ENCODE peak calls at places on chromosomes 7 and 10, in ten cellular contexts. C is NCI-H1694 treated with DMSO at 0.1 percent for 48 hours; Q is Calu3; R is lower lobe of right lung; P is nephron progenitor cell; B is SW 1271; D is heart left ventricle; Z is activated naive CD4-positive, alpha-beta T cell treated with anti-CD3 and anti-CD28 coated beads for 36 hours; J is central memory CD4-positive, alpha-beta T cell; X is HTR-8/SVneo. M is an unnamed sample.

GRCh38 chr10:131086511-131086910 is 225.0 kb downstream of the TCERG1L start:
- DNase-seq in C (no peak), Q (no peak), R (no peak), P (no peak), B (no peak), D (no peak), Z (no peak), J (no peak), X (no peak), M (no peak)

GRCh38 chr10:119447421-119447820 is 95.1 kb downstream of the RGS10 start:
- DNase-seq in C (no peak), Q (no peak), R (no peak), P (no peak), B (no peak), D (peak; percentile 20), Z (no peak), J (no peak), X (no peak), M (no peak)

GRCh38 chr10:23341004-23341403 is 3.6 kb downstream of the C10orf67 start:
- DNase-seq in C (no peak), Q (no peak), R (no peak), P (no peak), B (no peak), D (no peak), Z (peak; percentile 54), J (peak; percentile 28), X (no peak), M (peak; percentile 37)

GRCh38 chr7:8172372-8173354 is 89.3 kb downstream of the ICA1 start:
- DNase-seq in C (no peak), Q (no peak), R (no peak), P (no peak), B (no peak), D (no peak), Z (no peak), J (no peak), X (no peak), M (no peak)

GRCh38 chr7:113086431-113086888 is at the start of gene GPR85:
- DNase-seq in C (peak; percentile 47), Q (peak; percentile 23), R (peak; percentile 68), P (peak; percentile 84), B (no peak), D (peak; percentile 74), Z (peak; percentile 32), J (peak; percentile 21), X (peak; percentile 20), M (peak; percentile 43)

GRCh38 chr7:2932761-2933251 is 88.7 kb upstream of the GNA12 start:
- DNase-seq in C (peak; percentile 88), Q (no peak), R (peak; percentile 35), P (no peak), B (no peak), D (no peak), Z (no peak), J (no peak), X (no peak), M (no peak)

GRCh38 chr7:43274752-43275151 is 162.3 kb downstream of the HECW1 start:
- DNase-seq in C (no peak), Q (no peak), R (no peak), P (no peak), B (no peak), D (no peak), Z (no peak), J (no peak), X (no peak), M (no peak)

GRCh38 chr7:87506243-87507180 is 31.0 kb upstream of the ABCB4 start:
- DNase-seq in C (no peak), Q (no peak), R (no peak), P (no peak), B (peak; percentile 25), D (no peak), Z (no peak), J (no peak), X (no peak), M (no peak)

GRCh38 chr7:119826547-119826946 is 446.4 kb upstream of the KCND2 start:
- DNase-seq in C (no peak), Q (no peak), R (no peak), P (no peak), B (no peak), D (no peak), Z (no peak), J (no peak), X (no peak), M (no peak)

GRCh38 chr10:77461636-77462296 is 175.8 kb downstream of the KCNMA1 start:
- DNase-seq in C (no peak), Q (no peak), R (no peak), P (no peak), B (no peak), D (no peak), Z (no peak), J (no peak), X (no peak), M (no peak)

GRCh38 chr10:114604357-114605129 is 53.5 kb downstream of the ABLIM1 start:
- DNase-seq in C (no peak), Q (no peak), R (no peak), P (no peak), B (no peak), D (no peak), Z (no peak), J (no peak), X (no peak), M (no peak)

GRCh38 chr7:135512135-135512887 is 2.4 kb upstream of the CNOT4 start:
- DNase-seq in C (peak; percentile 74), Q (peak; percentile 51), R (no peak), P (no peak), B (peak; percentile 81), D (no peak), Z (peak; percentile 44), J (peak; percentile 65), X (peak; percentile 35), M (peak; percentile 34)

GRCh38 chr7:43362652-43363428 is 220.1 kb upstream of the STK17A start:
- DNase-seq in C (no peak), Q (peak; percentile 37), R (no peak), P (no peak), B (no peak), D (peak; percentile 55), Z (peak; percentile 27), J (no peak), X (no peak), M (no peak)

GRCh38 chr10:46524471-46525176 is 31.8 kb downstream of the GPRIN2 start:
- DNase-seq in C (no peak), Q (peak; percentile 67), R (peak; percentile 51), P (peak; percentile 33), B (no peak), D (peak; percentile 21), Z (peak; percentile 4), J (no peak), X (peak; percentile 92), M (peak; percentile 1)

GRCh38 chr10:86586516-86586915 is 64.9 kb upstream of the WAPL start:
- DNase-seq in C (no peak), Q (no peak), R (no peak), P (no peak), B (no peak), D (no peak), Z (no peak), J (no peak), X (no peak), M (no peak)

GRCh38 chr7:47497367-47498096 is 84.4 kb downstream of the TNS3 start:
- DNase-seq in C (no peak), Q (no peak), R (no peak), P (no peak), B (no peak), D (no peak), Z (no peak), J (no peak), X (no peak), M (no peak)

GRCh38 chr7:117190746-117191435 is 132.0 kb downstream of the WNT2 start:
- DNase-seq in C (no peak), Q (no peak), R (no peak), P (no peak), B (no peak), D (no peak), Z (no peak), J (no peak), X (no peak), M (no peak)